ENCODE peak calls at places on chromosomes 11 and 22, in nine cellular contexts. A, F, N, L, T, B, C, R and Z are unnamed samples.

GRCh38 chr11:103661991-103662390 is 374.4 kb upstream of the DDI1 start:
- DNase-seq in C (no peak), B (no peak), A (no peak), T (no peak), N (no peak), F (no peak), L (peak), R (no peak), Z (no peak)

GRCh38 chr11:3609416-3610265 is 32.2 kb downstream of the ART5 start:
- DNase-seq in C (peak), B (no peak), R (peak), N (peak), A (peak), T (peak), F (no peak), L (peak), Z (no peak)

GRCh38 chr22:44195189-44195871 is 14.6 kb downstream of the PARVG start:
- DNase-seq in T (no peak), F (no peak), R (no peak), A (no peak), L (no peak), N (no peak), C (no peak), B (no peak), Z (no peak)

GRCh38 chr22:42869463-42869862 is 12.4 kb upstream of the ARFGAP3 start:
- DNase-seq in A (no peak), T (no peak), C (no peak), B (no peak), N (no peak), F (no peak), L (no peak), R (no peak), Z (no peak)

GRCh38 chr11:63917685-63918523 is 940 bp upstream of the RCOR2 start:
- DNase-seq in A (peak), C (peak), F (no peak), B (no peak), T (peak), N (peak), L (peak), R (peak), Z (peak)

GRCh38 chr11:60750911-60751310 is 5.8 kb upstream of the MS4A15 start:
- DNase-seq in B (no peak), L (no peak), N (no peak), F (no peak), A (no peak), C (no peak), R (no peak), T (no peak), Z (no peak)

GRCh38 chr11:83649468-83649915 is 363.3 kb upstream of the CCDC90B start:
- DNase-seq in B (no peak), N (no peak), C (no peak), A (no peak), F (no peak), L (no peak), R (no peak), T (no peak), Z (no peak)

GRCh38 chr11:111598546-111598945 is 3.7 kb upstream of the SIK2 start:
- DNase-seq in A (no peak), F (no peak), R (no peak), B (no peak), N (no peak), T (peak), L (no peak), C (no peak), Z (no peak)

GRCh38 chr11:115741376-115741775 is 237.2 kb upstream of the CADM1 start:
- DNase-seq in L (peak), F (no peak), C (no peak), T (no peak), B (no peak), A (peak), N (no peak), R (no peak), Z (no peak)